ENCODE peak calls at places on chromosomes 3 and 15, in six cellular contexts. A is heart left ventricle, J is right lobe of liver, E is GM12878, G is HepG2, K is A549. T is an unnamed sample.

GRCh38 chr3:42134867-42135464 is 43.8 kb downstream of the TRAK1 start:
- ATAC-seq in G (peak), A (no peak), E (no peak), K (no peak), J (peak), T (no peak)

GRCh38 chr15:86061581-86061980 is 18.1 kb upstream of the AGBL1 start:
- ATAC-seq in G (no peak), J (no peak), K (no peak), A (no peak), E (no peak), T (no peak)

GRCh38 chr3:117141821-117142220 is 432.2 kb downstream of the TUSC7 start:
- ATAC-seq in K (no peak), G (no peak), E (no peak), A (no peak), J (no peak), T (no peak)

GRCh38 chr15:38698215-38698614 is 133.6 kb upstream of the RASGRP1 start:
- ATAC-seq in G (no peak), A (no peak), J (no peak), K (no peak), E (no peak), T (no peak)

GRCh38 chr3:124032881-124033359 is 41.0 kb upstream of the ROPN1 start:
- ATAC-seq in E (peak), G (peak), K (peak), A (peak), J (peak), T (peak)

GRCh38 chr15:85581495-85581894 is 201.1 kb downstream of the AKAP13 start:
- ATAC-seq in J (peak), K (no peak), A (peak), E (no peak), G (no peak), T (peak)

GRCh38 chr15:85558747-85559327 is 178.4 kb downstream of the AKAP13 start:
- ATAC-seq in K (no peak), G (no peak), A (no peak), J (no peak), E (no peak), T (peak)

GRCh38 chr3:48433472-48434118 is 3.7 kb upstream of the PLXNB1 start:
- ATAC-seq in E (no peak), A (no peak), G (peak), K (no peak), J (no peak), T (peak)

GRCh38 chr15:85625856-85626255 is 168.9 kb downstream of the KLHL25 start:
- ATAC-seq in J (peak), K (no peak), A (peak), G (no peak), E (peak), T (peak)

GRCh38 chr3:88452228-88452627 is 302.5 kb downstream of the C3orf38 start:
- ATAC-seq in E (no peak), K (no peak), G (no peak), J (no peak), A (no peak), T (no peak)

GRCh38 chr3:24433838-24434591 is 60.6 kb downstream of the THRB start:
- ATAC-seq in A (peak), J (peak), G (peak), E (no peak), K (no peak), T (no peak)

GRCh38 chr3:136353461-136353860 is 103.3 kb downstream of the PCCB start:
- ATAC-seq in A (no peak), G (no peak), J (no peak), K (no peak), E (peak), T (no peak)

GRCh38 chr3:120200836-120201235 is 84.2 kb downstream of the GPR156 start:
- ATAC-seq in G (no peak), A (no peak), J (no peak), E (no peak), K (no peak), T (no peak)

GRCh38 chr3:190301591-190301990 is 20.7 kb downstream of the CLDN1 start:
- ATAC-seq in G (no peak), J (no peak), A (no peak), K (no peak), E (peak), T (no peak)

GRCh38 chr3:109125902-109126301 is 8.0 kb upstream of the MORC1 start:
- ATAC-seq in A (no peak), K (no peak), J (peak), G (no peak), E (no peak), T (no peak)

GRCh38 chr15:29331669-29332068 is 62.0 kb upstream of the NSMCE3 start:
- ATAC-seq in K (no peak), E (no peak), A (no peak), J (no peak), G (no peak), T (no peak)

GRCh38 chr3:31041161-31041978 is 146.9 kb upstream of the GADL1 start:
- ATAC-seq in K (no peak), E (no peak), J (no peak), G (no peak), A (no peak), T (no peak)

GRCh38 chr3:154105218-154105975 is 15.8 kb upstream of the ARHGEF26 start:
- ATAC-seq in G (no peak), E (no peak), K (peak), J (no peak), A (no peak), T (peak)

GRCh38 chr3:137163241-137163916 is 205.6 kb downstream of the IL20RB start:
- ATAC-seq in J (peak), K (no peak), A (peak), E (peak), G (no peak), T (peak)

GRCh38 chr3:11136871-11137626 is 17.2 kb upstream of the HRH1 start:
- ATAC-seq in G (peak), A (peak), K (peak), E (no peak), J (no peak), T (peak)

GRCh38 chr15:49464513-49464912 is 41.5 kb downstream of the FGF7 start:
- ATAC-seq in E (no peak), G (no peak), J (no peak), K (no peak), A (no peak), T (no peak)

GRCh38 chr15:91936182-91936775 is 82.8 kb downstream of the SLCO3A1 start:
- ATAC-seq in J (no peak), A (no peak), E (peak), G (no peak), K (no peak), T (no peak)

GRCh38 chr15:78263351-78263781 is 996 bp upstream of the DNAJA4 start:
- ATAC-seq in E (no peak), G (no peak), A (no peak), J (no peak), K (peak), T (no peak)

GRCh38 chr3:35487396-35487795 is 151.9 kb upstream of the ARPP21 start:
- ATAC-seq in K (no peak), J (no peak), E (no peak), A (no peak), G (no peak), T (no peak)

GRCh38 chr3:120081719-120082118 is 12.5 kb downstream of the GSK3B start:
- ATAC-seq in A (no peak), G (no peak), K (no peak), J (no peak), E (peak), T (no peak)

GRCh38 chr3:32797776-32798175 is 20.0 kb upstream of the TRIM71 start:
- ATAC-seq in A (no peak), G (no peak), J (no peak), E (no peak), K (peak), T (no peak)

GRCh38 chr15:71295242-71296031 is 180.2 kb downstream of the THSD4 start:
- ATAC-seq in A (peak), K (peak), J (peak), E (no peak), G (no peak), T (peak)

GRCh38 chr15:78149805-78150751 is 916 bp downstream of the IDH3A start:
- ATAC-seq in K (peak), A (peak), E (peak), J (no peak), G (no peak), T (no peak)

GRCh38 chr3:105970283-105970682 is 101.5 kb upstream of the CBLB start:
- ATAC-seq in K (no peak), E (no peak), G (no peak), J (peak), A (no peak), T (no peak)

GRCh38 chr3:118501152-118501551 is 533.5 kb downstream of the IGSF11 start:
- ATAC-seq in J (peak), A (peak), K (peak), E (peak), G (peak), T (peak)

GRCh38 chr3:187720337-187720670 is 17.9 kb upstream of the RTP2 start:
- ATAC-seq in A (peak), J (peak), K (no peak), E (no peak), G (peak), T (peak)

GRCh38 chr3:72888546-72889309 is 882 bp downstream of the GXYLT2 start:
- ATAC-seq in G (peak), J (no peak), K (no peak), A (no peak), E (no peak), T (no peak)
- H3K4me3 ChIP-seq in G (peak), J (no peak), K (peak), A (peak), E (peak), T (peak)

DNA sequence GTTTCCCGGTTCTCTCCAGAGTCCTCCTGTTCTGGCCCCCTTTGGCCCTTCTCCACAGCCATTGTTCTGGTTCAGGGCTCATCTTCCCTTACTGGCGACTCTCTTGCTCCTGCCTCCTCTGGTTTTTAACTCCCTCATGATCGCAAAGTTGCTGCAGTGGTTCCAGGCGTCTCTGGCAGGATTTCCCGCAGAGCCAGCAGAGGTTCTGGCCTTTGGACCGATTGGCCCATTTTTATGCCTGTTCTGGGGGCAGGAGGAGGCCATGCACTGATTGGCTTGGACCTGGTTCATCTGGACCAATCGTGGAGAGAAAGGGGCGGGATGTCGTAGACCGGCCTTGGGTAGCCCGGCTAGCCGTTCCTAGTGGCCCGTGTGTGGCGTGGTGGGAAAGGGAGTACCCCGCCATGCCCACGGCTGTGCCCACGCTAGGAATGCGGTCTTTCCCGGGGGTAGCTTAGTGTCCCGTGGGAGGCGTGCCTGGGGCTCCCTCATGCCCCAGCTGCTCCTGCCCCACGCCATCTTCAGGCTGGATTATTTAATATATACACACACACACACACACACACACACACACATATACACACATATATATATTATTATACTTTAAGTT is 113.4 kb downstream of the FBLN2 start:
- ATAC-seq in A (no peak), E (no peak), K (no peak), G (peak), J (no peak), T (no peak)
- TF ChIP-seq POLR2A in A (no peak), E (no peak), K (no peak), G (no peak), J (no peak), T (no peak)

GRCh38 chr3:72889310-72890165 is 1.7 kb downstream of the GXYLT2 start:
- ATAC-seq in J (no peak), K (no peak), A (no peak), E (no peak), G (no peak), T (no peak)
- H3K4me3 ChIP-seq in J (no peak), K (no peak), A (peak), E (no peak), G (peak), T (peak)

DNA sequence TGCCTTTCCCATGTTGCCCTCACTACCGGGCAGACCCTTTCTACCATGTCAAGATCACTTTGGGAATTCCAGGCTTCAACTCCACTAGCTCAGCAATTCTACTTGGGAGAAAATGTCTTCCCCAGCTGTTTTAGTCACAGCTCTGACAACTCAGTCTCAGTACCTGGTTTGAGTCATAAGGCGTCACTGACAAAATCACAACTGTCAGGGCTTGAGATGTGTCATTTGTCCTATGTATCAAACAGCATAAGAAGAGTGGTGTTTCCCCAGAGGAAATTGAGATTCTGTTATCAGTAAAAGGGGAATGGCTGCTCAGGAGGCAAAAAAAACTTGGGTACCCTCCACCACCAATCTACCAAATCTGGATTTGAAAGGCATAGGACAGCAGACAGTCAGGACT is 594.9 kb upstream of the SUCLG2 start:
- ATAC-seq in K (no peak), J (no peak), G (no peak), E (no peak), A (no peak), T (no peak)
- TF ChIP-seq POLR2A in K (no peak), J (no peak), G (no peak), E (no peak), A (no peak), T (no peak)

DNA sequence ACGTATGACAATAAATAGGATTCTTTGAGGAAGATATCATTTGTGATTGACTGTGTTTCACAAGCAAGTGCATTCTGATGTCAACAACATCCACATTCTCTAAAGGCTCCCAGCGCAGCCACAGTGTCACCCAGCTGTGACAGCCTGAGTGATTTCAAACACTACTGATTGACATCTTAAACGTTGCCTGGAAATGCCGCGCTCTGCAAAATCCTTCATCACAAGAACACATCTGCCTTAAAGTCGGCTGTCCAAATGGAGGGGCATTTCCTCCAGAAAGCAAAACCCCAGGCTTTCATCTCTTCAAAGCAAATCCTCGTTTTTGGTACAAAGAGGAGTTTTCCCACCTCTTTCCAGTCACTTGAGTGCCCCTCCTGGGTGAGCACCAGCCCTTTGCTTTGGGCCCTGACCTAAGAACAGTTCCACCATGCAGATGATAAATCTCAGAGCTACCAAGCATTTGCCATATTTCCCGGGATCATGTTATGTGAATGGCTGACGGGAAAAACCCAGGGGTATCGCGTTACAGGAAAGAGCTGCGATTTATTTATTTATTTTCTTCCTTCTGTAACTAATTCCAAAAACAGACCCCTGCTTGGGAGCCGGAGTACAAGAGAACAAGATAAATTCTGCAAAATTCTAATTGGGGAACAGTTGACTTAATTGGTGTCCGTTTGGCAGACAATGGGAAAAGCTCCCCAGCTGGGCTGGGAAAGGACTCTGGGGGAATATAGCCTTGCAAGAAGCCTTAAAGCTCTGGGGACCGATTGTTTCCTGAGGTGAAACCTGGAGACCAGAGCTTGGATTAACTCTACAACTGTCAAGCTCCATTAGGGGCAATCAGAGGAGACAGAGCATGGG is 703.8 kb upstream of the NR2F2 start:
- ATAC-seq in J (no peak), G (no peak), K (no peak), A (peak), E (peak), T (no peak)
- H3K4me3 ChIP-seq in J (no peak), G (no peak), K (no peak), A (no peak), E (no peak), T (no peak)